ENCODE peak calls at places on chromosomes 11 and 22, in seven cellular contexts. M, E, A, U, T, H and O are unnamed samples.
A peak's percentile ranks its signal among the peaks of the same experiment; 100 is the strongest.

GRCh38 chr11:107999759-108000455 is 8.8 kb upstream of the CUL5 start:
- DNase-seq in M (no peak), E (peak; percentile 9), A (peak; percentile 92), U (no peak), T (peak; percentile 35), H (peak; percentile 21), O (no peak)

GRCh38 chr11:123525511-123525918 is 95.4 kb downstream of the GRAMD1B start:
- DNase-seq in M (no peak), E (no peak), A (no peak), U (peak; percentile 7), T (no peak), H (no peak), O (no peak)

GRCh38 chr11:1082346-1082727 is 7.7 kb downstream of the MUC2 start:
- DNase-seq in M (peak; percentile 10), E (no peak), A (no peak), U (no peak), T (peak; percentile 24), H (no peak), O (no peak)

GRCh38 chr22:25582946-25583345 is 18.5 kb downstream of the GRK3 start:
- DNase-seq in M (no peak), E (no peak), A (no peak), U (no peak), T (no peak), H (no peak), O (peak; percentile 9)

GRCh38 chr22:47450876-47451475 is 688.5 kb downstream of the TBC1D22A start:
- DNase-seq in M (no peak), E (no peak), A (no peak), U (no peak), T (no peak), H (no peak), O (no peak)

GRCh38 chr22:22245935-22246525 is 1.4 kb downstream of the VPREB1 start:
- DNase-seq in M (no peak), E (no peak), A (no peak), U (no peak), T (no peak), H (no peak), O (no peak)

GRCh38 chr22:38871360-38872171 is 450 bp downstream of the CBX6 start:
- DNase-seq in M (no peak), E (peak; percentile 39), A (peak; percentile 57), U (no peak), T (peak; percentile 70), H (no peak), O (no peak)

GRCh38 chr22:38016182-38017078 is 32.1 kb upstream of the SOX10 start:
- DNase-seq in M (peak; percentile 72), E (no peak), A (peak; percentile 38), U (peak; percentile 89), T (no peak), H (no peak), O (no peak)